ENCODE peak calls at places on chromosomes 3 and 15, in nine cellular contexts. B, A, C, O, V, I, H, Y and N are unnamed samples. For H3K4me1, the result is how much of the 10 kb centered on the place peaks cover.

GRCh38 chr15:41936649-41937567 is 35.4 kb downstream of the EHD4 start:
- DNase-seq in B (no peak), A (peak), C (no peak), O (no peak), V (peak), I (no peak), H (peak), Y (no peak), N (no peak)

GRCh38 chr3:147669076-147669475 is 259.9 kb downstream of the ZIC1 start:
- DNase-seq in B (no peak), A (no peak), C (no peak), O (no peak), V (no peak), I (no peak), H (no peak), Y (no peak), N (no peak)

GRCh38 chr3:84522893-84523292 is 435.9 kb upstream of the CADM2 start:
- DNase-seq in B (no peak), A (no peak), C (no peak), O (no peak), V (no peak), I (no peak), H (no peak), Y (no peak), N (no peak)

GRCh38 chr15:101053261-101053660 is 134.1 kb downstream of the LRRK1 start:
- DNase-seq in B (no peak), A (no peak), C (no peak), O (no peak), V (no peak), I (no peak), H (no peak), Y (peak), N (no peak)

GRCh38 chr3:123446210-123446609 is 2.7 kb downstream of the ADCY5 start:
- DNase-seq in B (no peak), A (no peak), C (no peak), O (no peak), V (no peak), I (no peak), H (no peak), Y (no peak), N (peak)

GRCh38 chr15:101108791-101109190 is 143.1 kb downstream of the CHSY1 start:
- DNase-seq in B (no peak), A (no peak), C (no peak), O (no peak), V (no peak), I (no peak), H (peak), Y (no peak), N (no peak)

GRCh38 chr3:50665603-50666115 is 9.1 kb upstream of the DOCK3 start:
- DNase-seq in B (no peak), A (no peak), C (no peak), O (no peak), V (no peak), I (no peak), H (no peak), Y (no peak), N (no peak)

GRCh38 chr3:154953538-154953937 is 126.6 kb upstream of the MME start:
- DNase-seq in B (no peak), A (no peak), C (no peak), O (no peak), V (no peak), I (no peak), H (no peak), Y (no peak), N (no peak)

GRCh38 chr3:122415762-122416654 is at the start of gene WDR5B:
- DNase-seq in B (peak), A (peak), C (peak), O (peak), V (peak), I (peak), H (peak), Y (peak), N (peak)

GRCh38 chr3:178203152-178203551 is 333.1 kb upstream of the KCNMB2 start:
- DNase-seq in B (peak), A (no peak), C (no peak), O (peak), V (no peak), I (no peak), H (no peak), Y (no peak), N (no peak)

GRCh38 chr3:127478922-127479321 is 111.6 kb downstream of the TPRA1 start:
- DNase-seq in B (peak), A (no peak), C (no peak), O (no peak), V (no peak), I (no peak), H (no peak), Y (no peak), N (peak)

GRCh38 chr3:53382106-53382505 is 34.8 kb upstream of the DCP1A start:
- DNase-seq in B (no peak), A (no peak), C (peak), O (no peak), V (no peak), I (no peak), H (no peak), Y (no peak), N (no peak)

GRCh38 chr3:162863579-162863978 is 1367.0 kb downstream of the OTOL1 start:
- DNase-seq in B (no peak), A (no peak), C (no peak), O (no peak), V (no peak), I (no peak), H (no peak), Y (no peak), N (no peak)

GRCh38 chr15:30903497-30904187 is at the start of gene FAN1:
- DNase-seq in B (peak), A (peak), C (peak), O (peak), V (peak), I (peak), H (peak), Y (peak), N (peak)

GRCh38 chr3:71241981-71242552 is 341.5 kb downstream of the FOXP1 start:
- DNase-seq in B (no peak), A (no peak), C (no peak), O (no peak), V (no peak), I (no peak), H (no peak), Y (no peak), N (no peak)

GRCh38 chr3:6326760-6327159 is 534.2 kb upstream of the GRM7 start:
- DNase-seq in B (no peak), A (no peak), C (no peak), O (no peak), V (no peak), I (peak), H (no peak), Y (no peak), N (no peak)

GRCh38 chr15:65885668-65886218 is 16.5 kb downstream of the RAB11A start:
- DNase-seq in B (no peak), A (no peak), C (no peak), O (no peak), V (no peak), I (no peak), H (no peak), Y (no peak), N (no peak)

GRCh38 chr15:65887565-65887964 is 18.3 kb downstream of the RAB11A start:
- DNase-seq in B (no peak), A (no peak), C (no peak), O (no peak), V (no peak), I (no peak), H (no peak), Y (no peak), N (no peak)

GRCh38 chr15:65883571-65883970 is 14.3 kb downstream of the RAB11A start:
- DNase-seq in B (no peak), A (no peak), C (no peak), O (no peak), V (no peak), I (no peak), H (no peak), Y (no peak), N (no peak)

GRCh38 chr15:65881766-65882434 is 12.6 kb downstream of the RAB11A start:
- DNase-seq in B (no peak), A (no peak), C (no peak), O (no peak), V (no peak), I (no peak), H (no peak), Y (no peak), N (no peak)

DNA sequence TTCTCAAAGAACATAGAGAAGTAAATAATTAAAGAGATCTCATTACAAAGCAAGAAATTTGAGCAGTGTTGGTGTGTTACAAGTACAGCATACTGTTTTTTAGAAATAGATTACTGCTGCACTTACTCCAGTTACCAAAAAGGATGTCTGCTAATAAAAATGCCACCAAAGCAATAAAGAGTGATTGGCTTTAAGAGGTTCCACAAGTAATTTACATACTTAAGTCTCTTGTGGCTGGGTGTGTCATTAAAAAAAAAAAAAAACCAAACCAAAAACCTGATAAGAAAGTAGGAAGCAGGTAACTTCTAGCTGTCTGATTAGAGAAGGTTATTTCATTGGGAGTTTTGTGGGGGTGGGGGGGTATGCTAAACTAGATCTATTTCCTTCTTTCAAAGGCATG is 15.2 kb downstream of the RAB11A start:
- DNase-seq in B (no peak), A (no peak), C (no peak), O (peak), V (no peak), I (no peak), H (no peak), Y (no peak), N (no peak)
- H3K4me1 ChIP-seq in B (under half), A (under half), C (under half), O (under half), V (under half), I (under half), H (under half), Y (under half), N (under half)

DNA sequence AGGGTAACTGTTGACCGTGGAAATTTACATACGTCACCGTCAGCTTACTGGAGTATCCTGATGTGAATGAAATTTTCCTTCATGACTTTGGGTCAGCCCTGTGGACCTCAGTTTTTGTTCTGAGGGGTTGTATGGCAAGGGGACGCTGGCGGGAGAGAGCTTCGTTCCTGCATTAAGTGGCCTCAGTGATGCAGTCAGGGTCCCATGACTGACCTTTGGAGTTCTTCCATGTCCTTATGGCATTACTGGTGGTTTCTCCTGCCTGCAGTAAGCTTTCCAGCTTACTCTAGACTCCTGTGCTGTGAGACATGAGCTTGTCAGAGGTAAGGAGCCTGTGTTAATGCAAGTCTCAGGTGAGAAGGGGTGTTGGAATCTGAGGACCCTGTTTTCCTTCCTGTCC is 1.8 kb downstream of the CD276 start:
- DNase-seq in B (no peak), A (no peak), C (no peak), O (no peak), V (no peak), I (no peak), H (no peak), Y (no peak), N (no peak)
- H3K27ac ChIP-seq in B (peak), A (peak), C (no peak), O (no peak), V (peak), I (no peak), H (peak), Y (no peak), N (no peak)

DNA sequence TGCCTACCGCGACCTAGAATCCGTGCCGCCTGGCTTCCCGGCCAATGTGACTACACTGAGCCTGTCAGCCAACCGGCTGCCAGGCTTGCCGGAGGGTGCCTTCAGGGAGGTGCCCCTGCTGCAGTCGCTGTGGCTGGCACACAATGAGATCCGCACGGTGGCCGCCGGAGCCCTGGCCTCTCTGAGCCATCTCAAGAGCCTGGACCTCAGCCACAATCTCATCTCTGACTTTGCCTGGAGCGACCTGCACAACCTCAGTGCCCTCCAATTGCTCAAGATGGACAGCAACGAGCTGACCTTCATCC is 1.4 kb downstream of the ISLR start:
- DNase-seq in B (no peak), A (no peak), C (no peak), O (no peak), V (no peak), I (no peak), H (peak), Y (peak), N (no peak)
- H3K4me3 ChIP-seq in B (peak), A (peak), C (no peak), O (no peak), V (peak), I (no peak), H (no peak), Y (no peak), N (no peak)

DNA sequence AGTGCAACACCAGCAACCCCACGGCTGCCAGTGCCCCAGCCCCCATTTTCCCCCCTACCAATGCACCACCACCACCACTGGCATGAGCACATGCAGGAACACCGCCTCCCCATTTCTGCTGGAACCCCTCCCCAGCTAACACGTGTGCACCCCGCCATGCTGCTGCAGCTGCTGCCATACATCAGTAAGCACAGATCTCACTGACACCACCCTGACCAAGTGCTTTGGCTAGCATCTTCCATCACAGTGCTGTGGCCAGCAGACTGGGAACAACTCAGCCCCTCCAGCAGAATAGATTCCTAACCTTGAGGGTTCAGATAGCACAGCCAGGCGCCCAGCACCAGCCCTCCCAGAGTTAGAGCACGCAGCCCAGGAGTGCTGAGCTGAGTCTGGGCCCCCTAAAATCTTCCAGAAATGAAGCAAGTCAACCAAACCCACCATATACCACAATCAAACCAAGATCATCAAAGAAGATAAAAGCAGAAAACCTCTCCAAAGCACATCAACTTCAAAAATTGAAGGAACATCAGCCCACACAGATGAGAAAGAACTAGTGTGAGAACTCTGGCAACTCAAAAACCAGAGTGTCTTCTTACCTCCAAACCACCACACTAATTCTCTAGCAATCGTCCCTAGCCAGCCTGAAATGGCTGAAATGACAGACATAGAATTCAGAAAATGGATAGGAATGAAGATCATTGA is 81.2 kb upstream of the CDV3 start:
- DNase-seq in B (no peak), A (no peak), C (no peak), O (no peak), V (no peak), I (no peak), H (no peak), Y (no peak), N (no peak)
- H3K4me1 ChIP-seq in B (under half), A (under half), C (under half), O (under half), V (under half), I (under half), H (under half), Y (under half), N (under half)

GRCh38 chr15:60575995-60576394 is 97.1 kb upstream of the ICE2 start:
- DNase-seq in B (no peak), A (no peak), C (peak), O (no peak), V (no peak), I (no peak), H (peak), Y (no peak), N (no peak)
- H3K27ac ChIP-seq in B (no peak), A (no peak), C (no peak), O (no peak), V (peak), I (no peak), H (no peak), Y (no peak), N (no peak)

DNA sequence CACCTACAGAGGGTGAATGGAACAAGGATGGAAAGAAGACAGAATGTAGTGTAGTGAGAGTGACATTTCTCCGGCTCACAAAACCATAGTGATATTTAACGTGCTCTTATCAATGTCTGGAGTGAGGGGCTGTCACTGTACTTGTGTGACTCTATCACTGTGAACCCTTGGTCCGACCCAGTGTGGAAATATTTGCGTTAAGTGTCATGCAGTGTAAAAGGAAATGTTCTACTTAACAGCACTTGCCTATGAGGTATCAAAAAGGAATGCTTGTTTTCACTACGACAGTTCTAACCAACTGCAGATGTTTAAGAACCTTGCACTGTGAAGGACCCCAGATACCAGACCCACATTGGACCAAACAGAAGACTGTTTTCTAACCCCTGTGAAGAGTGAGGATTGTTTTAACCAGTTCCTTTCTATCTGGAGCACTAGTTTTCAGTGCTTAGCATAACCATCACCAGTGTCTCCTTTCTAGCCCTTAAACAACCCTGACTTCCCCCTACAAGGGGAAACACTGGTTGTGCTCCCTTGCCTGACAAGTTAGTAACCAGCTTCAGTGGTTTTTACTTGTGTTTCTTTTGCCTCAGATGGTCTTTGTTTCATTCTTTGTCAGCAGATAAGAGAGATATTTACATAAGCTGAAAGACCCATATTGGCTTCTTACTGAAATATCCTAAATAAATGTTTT is 144.7 kb upstream of the ABHD17C start:
- DNase-seq in B (no peak), A (no peak), C (peak), O (no peak), V (no peak), I (no peak), H (no peak), Y (no peak), N (no peak)
- H3K4me3 ChIP-seq in B (no peak), A (no peak), C (no peak), O (no peak), V (no peak), I (no peak), H (no peak), Y (no peak), N (no peak)

GRCh38 chr3:150414273-150414672 is 6.2 kb downstream of the TSC22D2 start:
- DNase-seq in B (no peak), A (peak), C (no peak), O (peak), V (no peak), I (no peak), H (no peak), Y (no peak), N (no peak)
- H3K4me1 ChIP-seq in B (half or more), A (half or more), C (half or more), O (under half), V (half or more), I (under half), H (under half), Y (under half), N (under half)

GRCh38 chr3:87375231-87375682 is 98.9 kb upstream of the POU1F1 start:
- DNase-seq in B (no peak), A (no peak), C (no peak), O (no peak), V (no peak), I (no peak), H (peak), Y (no peak), N (peak)

GRCh38 chr3:87367752-87368151 is 91.4 kb upstream of the POU1F1 start:
- DNase-seq in B (no peak), A (no peak), C (no peak), O (no peak), V (no peak), I (no peak), H (no peak), Y (no peak), N (no peak)

DNA sequence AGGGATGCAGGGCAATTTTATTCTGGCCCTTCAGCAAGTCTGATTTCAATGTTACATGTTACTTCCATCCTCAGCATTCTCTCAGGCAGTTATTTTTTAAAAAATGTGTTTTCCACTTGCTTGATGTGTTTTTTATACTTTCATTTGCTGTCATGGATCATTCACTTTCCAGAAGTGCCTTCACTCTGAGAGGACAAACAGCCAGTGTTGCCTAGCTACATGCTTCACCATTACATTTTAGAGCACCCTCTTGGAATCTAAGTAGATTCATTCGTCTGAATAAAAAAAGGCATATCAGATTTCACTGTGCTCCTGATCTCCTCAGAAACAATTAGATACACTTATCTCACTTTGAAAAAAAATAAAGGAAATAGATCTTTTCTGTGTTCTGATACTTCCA is 93.6 kb upstream of the POU1F1 start:
- DNase-seq in B (no peak), A (no peak), C (no peak), O (peak), V (no peak), I (no peak), H (no peak), Y (no peak), N (no peak)
- H3K27ac ChIP-seq in B (no peak), A (no peak), C (no peak), O (no peak), V (no peak), I (no peak), H (no peak), Y (no peak), N (no peak)

GRCh38 chr3:58418227-58418626 is 15.4 kb downstream of the PDHB start:
- DNase-seq in B (no peak), A (no peak), C (no peak), O (no peak), V (no peak), I (no peak), H (no peak), Y (no peak), N (no peak)

GRCh38 chr3:58419782-58420512 is 13.7 kb downstream of the PDHB start:
- DNase-seq in B (peak), A (peak), C (no peak), O (no peak), V (peak), I (no peak), H (peak), Y (no peak), N (peak)

GRCh38 chr3:58424613-58425012 is 9.0 kb downstream of the PDHB start:
- DNase-seq in B (no peak), A (no peak), C (no peak), O (no peak), V (no peak), I (no peak), H (no peak), Y (no peak), N (no peak)

GRCh38 chr3:58422756-58423324 is 10.8 kb downstream of the PDHB start:
- DNase-seq in B (no peak), A (no peak), C (peak), O (peak), V (no peak), I (no peak), H (no peak), Y (no peak), N (no peak)

DNA sequence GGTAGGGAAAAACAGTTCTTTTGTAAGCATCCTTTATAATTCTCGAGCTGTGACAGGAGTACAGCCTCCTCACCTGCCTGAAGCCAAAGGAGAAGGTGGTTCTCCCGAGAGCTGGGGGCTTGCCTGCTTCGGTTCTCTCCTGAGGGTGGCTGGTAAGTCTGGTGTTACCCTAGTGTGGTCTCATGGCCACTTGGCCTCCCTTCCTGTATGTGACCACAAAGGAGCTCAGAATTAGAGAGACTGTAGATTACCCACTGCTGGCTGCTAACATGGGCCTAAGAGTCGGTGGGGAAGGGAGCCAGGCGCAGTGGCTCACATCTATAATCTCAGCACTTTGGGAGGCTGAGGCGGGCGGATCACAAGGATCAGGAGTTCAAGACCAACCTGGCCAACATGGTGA is 12.6 kb downstream of the PDHB start:
- DNase-seq in B (no peak), A (no peak), C (no peak), O (no peak), V (no peak), I (no peak), H (no peak), Y (no peak), N (no peak)
- H3K4me3 ChIP-seq in B (no peak), A (no peak), C (no peak), O (no peak), V (no peak), I (no peak), H (no peak), Y (no peak), N (no peak)